ENCODE peak calls at places on chromosomes 6 and 20, in nine cellular contexts. T, J, B, A, U, G, S, X and W are unnamed samples.
A peak's percentile ranks its signal among the peaks of the same experiment; 100 is the strongest.

GRCh38 chr6:143545165-143545564 is 33.6 kb upstream of the FUCA2 start:
- DNase-seq in T (no peak), J (no peak), B (no peak), A (no peak), U (no peak), G (no peak), S (no peak), X (no peak), W (no peak)

GRCh38 chr6:57147955-57148858 is 23.9 kb upstream of the BAG2 start:
- DNase-seq in T (no peak), J (no peak), B (no peak), A (no peak), U (no peak), G (no peak), S (no peak), X (no peak), W (no peak)

GRCh38 chr6:141133836-141134235 is 998.9 kb upstream of the GJE1 start:
- DNase-seq in T (no peak), J (no peak), B (no peak), A (no peak), U (no peak), G (peak; percentile 40), S (no peak), X (no peak), W (no peak)

GRCh38 chr6:44524491-44525227 is 137.2 kb downstream of the CDC5L start:
- DNase-seq in T (no peak), J (no peak), B (no peak), A (no peak), U (no peak), G (no peak), S (no peak), X (no peak), W (no peak)

GRCh38 chr20:44324343-44324742 is 12.5 kb upstream of the R3HDML start:
- DNase-seq in T (no peak), J (peak; percentile 73), B (peak; percentile 78), A (no peak), U (no peak), G (no peak), S (no peak), X (no peak), W (no peak)

GRCh38 chr6:57328074-57328473 is 10.6 kb downstream of the PRIM2 start:
- DNase-seq in T (no peak), J (no peak), B (no peak), A (no peak), U (no peak), G (no peak), S (no peak), X (no peak), W (no peak)

GRCh38 chr6:139152892-139153271 is 18.0 kb downstream of the HECA start:
- DNase-seq in T (peak; percentile 57), J (no peak), B (no peak), A (no peak), U (no peak), G (no peak), S (no peak), X (no peak), W (peak; percentile 53)

GRCh38 chr6:51487937-51488336 is 599.5 kb downstream of the PKHD1 start:
- DNase-seq in T (no peak), J (no peak), B (no peak), A (no peak), U (no peak), G (no peak), S (no peak), X (no peak), W (no peak)

GRCh38 chr6:125853740-125854139 is 63.0 kb downstream of the NCOA7 start:
- DNase-seq in T (no peak), J (no peak), B (no peak), A (no peak), U (no peak), G (no peak), S (no peak), X (no peak), W (no peak)

GRCh38 chr20:52060794-52061714 is 130.5 kb downstream of the ZFP64 start:
- DNase-seq in T (peak; percentile 43), J (peak; percentile 20), B (no peak), A (no peak), U (no peak), G (no peak), S (no peak), X (no peak), W (peak; percentile 22)

GRCh38 chr6:21123485-21124436 is 469.8 kb upstream of the SOX4 start:
- DNase-seq in T (no peak), J (no peak), B (no peak), A (no peak), U (no peak), G (no peak), S (no peak), X (no peak), W (no peak)

GRCh38 chr6:28545955-28546354 is 20.3 kb downstream of the GPX5 start:
- DNase-seq in T (no peak), J (no peak), B (no peak), A (no peak), U (no peak), G (no peak), S (no peak), X (no peak), W (no peak)

GRCh38 chr6:28544211-28544610 is 18.5 kb downstream of the GPX5 start:
- DNase-seq in T (no peak), J (no peak), B (no peak), A (no peak), U (no peak), G (no peak), S (no peak), X (no peak), W (no peak)

GRCh38 chr6:28543671-28544131 is 18.0 kb downstream of the GPX5 start:
- DNase-seq in T (no peak), J (no peak), B (no peak), A (no peak), U (no peak), G (no peak), S (no peak), X (no peak), W (peak; percentile 34)

GRCh38 chr6:28541996-28542395 is 16.3 kb downstream of the GPX5 start:
- DNase-seq in T (no peak), J (no peak), B (no peak), A (no peak), U (no peak), G (no peak), S (no peak), X (no peak), W (no peak)

DNA sequence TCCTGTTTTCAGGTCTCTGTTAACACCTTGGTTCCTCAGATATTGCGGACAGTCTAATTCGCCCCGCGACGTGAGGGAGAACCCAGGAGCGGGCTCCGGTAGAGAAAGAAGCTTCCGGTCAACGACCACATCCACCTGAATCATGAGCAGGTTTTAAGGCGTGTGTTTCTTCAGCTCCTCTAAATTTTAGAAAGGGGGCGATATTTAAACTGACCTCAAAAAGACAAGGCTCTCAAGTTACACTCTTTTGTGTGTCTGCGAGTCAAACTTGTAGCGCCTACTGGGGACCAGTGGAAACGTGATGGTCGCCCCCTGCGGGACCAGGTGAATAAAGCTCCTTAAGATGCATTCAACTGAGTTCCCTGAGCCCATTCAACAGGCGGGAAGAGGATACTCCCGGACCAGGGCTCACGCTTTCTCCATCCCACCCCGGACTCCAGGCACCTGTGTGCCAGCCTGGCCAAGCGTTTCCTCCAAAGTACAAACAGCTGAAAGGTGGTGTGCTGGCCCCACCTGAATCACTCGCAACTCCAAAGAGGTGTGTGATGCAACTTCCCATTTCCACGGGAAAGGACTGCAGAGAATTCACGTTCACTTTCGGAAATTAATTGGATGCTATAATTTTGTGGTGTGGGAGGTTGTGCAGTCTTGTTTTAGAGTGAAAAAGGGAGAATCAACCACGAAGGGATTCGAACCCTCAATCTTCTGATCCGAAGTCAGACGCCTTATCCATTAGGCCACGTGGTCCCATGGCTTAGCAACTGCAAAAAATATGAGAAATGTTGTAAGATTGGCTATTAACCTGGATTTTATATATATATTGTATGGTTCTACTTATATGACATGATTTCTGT is 17.0 kb downstream of the GPX5 start:
- DNase-seq in T (peak; percentile 82), J (peak; percentile 51), B (peak; percentile 58), A (peak; percentile 25), U (no peak), G (no peak), S (no peak), X (peak; percentile 52), W (peak; percentile 83)
- H3K4me3 ChIP-seq in T (peak overlapping the region; percentile 13), J (peak overlapping the region; percentile 22), B (peak overlapping the region; percentile 19), A (peak overlapping the region; percentile 62), U (peak overlapping the region; percentile 46), G (no peak overlapping the region), S (no peak overlapping the region), X (no peak overlapping the region), W (peak overlapping the region; percentile 56)

DNA sequence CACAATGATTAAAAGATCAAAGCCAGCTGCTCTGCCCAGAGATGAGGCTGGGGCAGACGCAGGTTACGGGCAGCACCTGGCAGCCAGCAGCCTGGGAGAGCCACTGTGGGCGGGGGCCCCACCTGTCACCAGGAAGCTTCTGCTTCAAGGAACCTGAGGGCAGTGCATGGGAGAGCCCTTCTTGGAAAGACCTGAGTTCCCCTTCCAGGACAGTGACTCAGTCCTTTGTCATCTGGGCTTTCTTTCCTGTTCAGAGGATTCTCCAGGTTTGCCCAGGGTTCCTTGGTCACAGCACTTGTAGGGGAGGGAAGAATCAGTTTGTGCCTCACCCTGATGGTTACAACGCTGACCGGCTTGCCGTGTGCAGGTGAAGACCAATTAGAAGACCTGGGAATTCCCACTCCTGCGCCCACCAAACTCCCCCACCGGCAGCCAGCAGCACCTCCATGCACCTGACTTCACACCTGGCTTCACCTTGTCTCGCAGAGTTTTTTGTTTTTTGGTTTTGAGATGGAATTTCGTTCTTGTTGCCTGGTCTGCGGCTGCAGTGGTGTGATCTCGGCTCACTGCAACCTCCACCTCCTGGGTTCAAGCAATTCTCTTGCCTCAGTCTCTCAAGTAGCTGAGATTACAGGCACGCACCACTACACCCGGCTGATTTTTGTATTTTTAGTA is 2.0 kb downstream of the ZBP1 start:
- DNase-seq in T (no peak), J (peak; percentile 81), B (peak; percentile 78), A (no peak), U (peak; percentile 57), G (peak; percentile 21), S (no peak), X (peak; percentile 28), W (no peak)
- H3K4me3 ChIP-seq in T (no peak overlapping the region), J (peak overlapping the region; percentile 22), B (no peak overlapping the region), A (peak overlapping the region; percentile 73), U (no peak overlapping the region), G (no peak overlapping the region), S (no peak overlapping the region), X (no peak overlapping the region), W (no peak overlapping the region)

DNA sequence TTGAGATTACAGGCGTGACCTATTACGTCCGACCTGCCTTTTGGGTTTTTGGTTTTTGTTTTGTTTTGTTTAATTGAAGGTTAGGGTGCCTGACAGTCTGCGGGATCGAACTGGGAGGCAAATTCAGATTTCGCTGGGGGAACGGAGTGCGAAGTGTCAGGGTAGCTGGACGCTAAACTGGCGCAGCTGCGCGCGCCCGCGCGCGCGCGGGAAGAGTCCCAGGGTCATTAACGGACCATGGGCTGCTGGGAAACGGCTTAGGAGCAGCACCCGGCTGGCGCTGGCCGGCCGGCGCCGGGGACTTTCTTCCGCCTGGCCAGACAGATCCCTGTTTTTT is 6.8 kb downstream of the HSPA1B start:
- DNase-seq in T (peak; percentile 85), J (peak; percentile 92), B (peak; percentile 90), A (peak; percentile 54), U (peak; percentile 82), G (peak; percentile 92), S (peak; percentile 87), X (peak; percentile 82), W (peak; percentile 88)
- H3K4me3 ChIP-seq in T (peak overlapping the region; percentile 94), J (peak overlapping the region; percentile 85), B (peak overlapping the region; percentile 76), A (peak overlapping the region; percentile 73), U (peak overlapping the region; percentile 90), G (peak overlapping the region; percentile 54), S (peak overlapping the region; percentile 96), X (peak overlapping the region; percentile 86), W (peak overlapping the region; percentile 92)

GRCh38 chr6:163409712-163410111 is 4.8 kb upstream of the QKI start:
- DNase-seq in T (no peak), J (no peak), B (no peak), A (no peak), U (no peak), G (no peak), S (no peak), X (no peak), W (no peak)
- H3K4me3 ChIP-seq in T (no peak overlapping the region), J (no peak overlapping the region), B (no peak overlapping the region), A (no peak overlapping the region), U (no peak overlapping the region), G (no peak overlapping the region), S (no peak overlapping the region), X (no peak overlapping the region), W (no peak overlapping the region)